ENCODE peak calls at places on chromosomes 4 and X, in eight cellular contexts. One of them, this sample, is unnamed.

GRCh38 chrX:102765217-102765616 is 44.7 kb downstream of the GPRASP3 start:
- DNase-seq in amygdala: no peak
- DNase-seq in AG09309: peak
- DNase-seq in H1: no peak
- DNase-seq in fibroblast of the aortic adventitia: peak
- DNase-seq in T-cell: no peak
- DNase-seq in PC-3: peak
- DNase-seq in progenitor cell of endocrine pancreas: no peak
- DNase-seq in this sample: no peak

GRCh38 chr4:26619784-26620183 is 35.9 kb downstream of the TBC1D19 start:
- DNase-seq in fibroblast of the aortic adventitia: peak
- DNase-seq in amygdala: no peak
- DNase-seq in PC-3: peak
- DNase-seq in H1: no peak
- DNase-seq in AG09309: peak
- DNase-seq in progenitor cell of endocrine pancreas: no peak
- DNase-seq in T-cell: no peak
- DNase-seq in this sample: no peak

GRCh38 chr4:11720292-11720691 is 291.6 kb upstream of the HS3ST1 start:
- DNase-seq in H1: no peak
- DNase-seq in AG09309: no peak
- DNase-seq in T-cell: no peak
- DNase-seq in fibroblast of the aortic adventitia: peak
- DNase-seq in progenitor cell of endocrine pancreas: no peak
- DNase-seq in PC-3: peak
- DNase-seq in amygdala: no peak
- DNase-seq in this sample: no peak

GRCh38 chr4:27010334-27010940 is 149.8 kb downstream of the STIM2 start:
- DNase-seq in amygdala: peak
- DNase-seq in fibroblast of the aortic adventitia: peak
- DNase-seq in T-cell: peak
- DNase-seq in progenitor cell of endocrine pancreas: no peak
- DNase-seq in AG09309: peak
- DNase-seq in H1: no peak
- DNase-seq in PC-3: peak
- DNase-seq in this sample: peak

GRCh38 chrX:25737540-25737939 is 400.6 kb upstream of the MAGEB18 start:
- DNase-seq in fibroblast of the aortic adventitia: peak
- DNase-seq in T-cell: no peak
- DNase-seq in PC-3: no peak
- DNase-seq in AG09309: no peak
- DNase-seq in amygdala: no peak
- DNase-seq in progenitor cell of endocrine pancreas: no peak
- DNase-seq in H1: no peak
- DNase-seq in this sample: no peak

GRCh38 chrX:35617836-35618235 is 180.3 kb upstream of the MAGEB16 start:
- DNase-seq in amygdala: no peak
- DNase-seq in fibroblast of the aortic adventitia: no peak
- DNase-seq in progenitor cell of endocrine pancreas: no peak
- DNase-seq in PC-3: no peak
- DNase-seq in AG09309: no peak
- DNase-seq in T-cell: no peak
- DNase-seq in H1: no peak
- DNase-seq in this sample: no peak

GRCh38 chr4:173508386-173509002 is 21.5 kb downstream of the HAND2 start:
- DNase-seq in AG09309: no peak
- DNase-seq in progenitor cell of endocrine pancreas: no peak
- DNase-seq in H1: no peak
- DNase-seq in amygdala: no peak
- DNase-seq in fibroblast of the aortic adventitia: no peak
- DNase-seq in PC-3: no peak
- DNase-seq in T-cell: no peak
- DNase-seq in this sample: no peak

GRCh38 chrX:48903290-48903689 is 5.6 kb downstream of the PQBP1 start:
- DNase-seq in fibroblast of the aortic adventitia: no peak
- DNase-seq in H1: no peak
- DNase-seq in T-cell: no peak
- DNase-seq in PC-3: no peak
- DNase-seq in progenitor cell of endocrine pancreas: no peak
- DNase-seq in AG09309: no peak
- DNase-seq in amygdala: no peak
- DNase-seq in this sample: no peak

GRCh38 chr4:16758816-16759215 is 139.6 kb downstream of the LDB2 start:
- DNase-seq in AG09309: no peak
- DNase-seq in PC-3: no peak
- DNase-seq in progenitor cell of endocrine pancreas: no peak
- DNase-seq in H1: no peak
- DNase-seq in T-cell: no peak
- DNase-seq in fibroblast of the aortic adventitia: no peak
- DNase-seq in amygdala: no peak
- DNase-seq in this sample: no peak

GRCh38 chr4:109801099-109801789 is 555 bp downstream of the CFI start:
- DNase-seq in H1: no peak
- DNase-seq in PC-3: no peak
- DNase-seq in progenitor cell of endocrine pancreas: no peak
- DNase-seq in T-cell: no peak
- DNase-seq in AG09309: no peak
- DNase-seq in fibroblast of the aortic adventitia: no peak
- DNase-seq in amygdala: no peak
- DNase-seq in this sample: no peak

GRCh38 chrX:30814978-30815377 is 74.1 kb downstream of the TAB3 start:
- DNase-seq in progenitor cell of endocrine pancreas: no peak
- DNase-seq in fibroblast of the aortic adventitia: no peak
- DNase-seq in PC-3: no peak
- DNase-seq in T-cell: no peak
- DNase-seq in amygdala: no peak
- DNase-seq in H1: no peak
- DNase-seq in AG09309: no peak
- DNase-seq in this sample: no peak

GRCh38 chr4:38279650-38280322 is 319.6 kb downstream of the PTTG2 start:
- DNase-seq in AG09309: no peak
- DNase-seq in T-cell: no peak
- DNase-seq in progenitor cell of endocrine pancreas: no peak
- DNase-seq in H1: no peak
- DNase-seq in fibroblast of the aortic adventitia: no peak
- DNase-seq in amygdala: no peak
- DNase-seq in PC-3: no peak
- DNase-seq in this sample: no peak

GRCh38 chr4:66694716-66695115 is 850.6 kb downstream of the CENPC start:
- DNase-seq in fibroblast of the aortic adventitia: no peak
- DNase-seq in H1: no peak
- DNase-seq in AG09309: no peak
- DNase-seq in progenitor cell of endocrine pancreas: no peak
- DNase-seq in T-cell: no peak
- DNase-seq in amygdala: no peak
- DNase-seq in PC-3: peak
- DNase-seq in this sample: no peak

GRCh38 chr4:53601251-53601764 is 10.0 kb upstream of the LNX1 start:
- DNase-seq in fibroblast of the aortic adventitia: no peak
- DNase-seq in PC-3: peak
- DNase-seq in T-cell: no peak
- DNase-seq in progenitor cell of endocrine pancreas: no peak
- DNase-seq in amygdala: no peak
- DNase-seq in H1: peak
- DNase-seq in AG09309: no peak
- DNase-seq in this sample: no peak

GRCh38 chr4:159206427-159206871 is 103.6 kb downstream of the RAPGEF2 start:
- DNase-seq in T-cell: no peak
- DNase-seq in fibroblast of the aortic adventitia: peak
- DNase-seq in H1: no peak
- DNase-seq in AG09309: no peak
- DNase-seq in progenitor cell of endocrine pancreas: no peak
- DNase-seq in PC-3: peak
- DNase-seq in amygdala: no peak
- DNase-seq in this sample: no peak

GRCh38 chr4:28313729-28314713 is 1453.4 kb downstream of the STIM2 start:
- DNase-seq in T-cell: no peak
- DNase-seq in AG09309: no peak
- DNase-seq in progenitor cell of endocrine pancreas: no peak
- DNase-seq in fibroblast of the aortic adventitia: no peak
- DNase-seq in PC-3: peak
- DNase-seq in H1: no peak
- DNase-seq in amygdala: no peak
- DNase-seq in this sample: no peak

GRCh38 chrX:79325263-79325958 is 41.7 kb downstream of the ITM2A start:
- DNase-seq in AG09309: no peak
- DNase-seq in H1: no peak
- DNase-seq in fibroblast of the aortic adventitia: no peak
- DNase-seq in T-cell: peak
- DNase-seq in amygdala: no peak
- DNase-seq in PC-3: peak
- DNase-seq in progenitor cell of endocrine pancreas: no peak
- DNase-seq in this sample: no peak

GRCh38 chr4:137253949-137254348 is 278.3 kb downstream of the PCDH18 start:
- DNase-seq in T-cell: no peak
- DNase-seq in H1: no peak
- DNase-seq in amygdala: no peak
- DNase-seq in AG09309: peak
- DNase-seq in progenitor cell of endocrine pancreas: no peak
- DNase-seq in PC-3: no peak
- DNase-seq in fibroblast of the aortic adventitia: peak
- DNase-seq in this sample: no peak

GRCh38 chr4:107853444-107854325 is 29.0 kb downstream of the SGMS2 start:
- DNase-seq in T-cell: no peak
- DNase-seq in fibroblast of the aortic adventitia: peak
- DNase-seq in amygdala: no peak
- DNase-seq in PC-3: peak
- DNase-seq in H1: no peak
- DNase-seq in progenitor cell of endocrine pancreas: no peak
- DNase-seq in AG09309: peak
- DNase-seq in this sample: no peak

GRCh38 chr4:176298664-176299063 is 21.1 kb upstream of the SPCS3 start:
- DNase-seq in progenitor cell of endocrine pancreas: no peak
- DNase-seq in amygdala: no peak
- DNase-seq in fibroblast of the aortic adventitia: no peak
- DNase-seq in T-cell: no peak
- DNase-seq in PC-3: no peak
- DNase-seq in AG09309: no peak
- DNase-seq in H1: no peak
- DNase-seq in this sample: no peak

GRCh38 chrX:30302957-30303356 is 6.2 kb downstream of the NR0B1 start:
- DNase-seq in T-cell: no peak
- DNase-seq in progenitor cell of endocrine pancreas: no peak
- DNase-seq in AG09309: no peak
- DNase-seq in fibroblast of the aortic adventitia: peak
- DNase-seq in PC-3: peak
- DNase-seq in amygdala: peak
- DNase-seq in H1: no peak
- DNase-seq in this sample: no peak

GRCh38 chr4:116515959-116516358 is 569.4 kb downstream of the TRAM1L1 start:
- DNase-seq in H1: no peak
- DNase-seq in progenitor cell of endocrine pancreas: no peak
- DNase-seq in AG09309: no peak
- DNase-seq in fibroblast of the aortic adventitia: no peak
- DNase-seq in amygdala: no peak
- DNase-seq in PC-3: no peak
- DNase-seq in T-cell: no peak
- DNase-seq in this sample: peak

GRCh38 chrX:134240209-134240608 is 3.2 kb downstream of the CCDC160 start:
- DNase-seq in progenitor cell of endocrine pancreas: no peak
- DNase-seq in AG09309: no peak
- DNase-seq in PC-3: no peak
- DNase-seq in H1: no peak
- DNase-seq in amygdala: no peak
- DNase-seq in fibroblast of the aortic adventitia: no peak
- DNase-seq in T-cell: no peak
- DNase-seq in this sample: no peak

GRCh38 chrX:134431894-134432293 is 28.1 kb upstream of the HPRT1 start:
- DNase-seq in fibroblast of the aortic adventitia: peak
- DNase-seq in progenitor cell of endocrine pancreas: no peak
- DNase-seq in PC-3: peak
- DNase-seq in amygdala: no peak
- DNase-seq in AG09309: peak
- DNase-seq in T-cell: no peak
- DNase-seq in H1: no peak
- DNase-seq in this sample: no peak

GRCh38 chr4:122668241-122668640 is 47.4 kb upstream of the IL21 start:
- DNase-seq in amygdala: no peak
- DNase-seq in AG09309: peak
- DNase-seq in progenitor cell of endocrine pancreas: no peak
- DNase-seq in H1: no peak
- DNase-seq in T-cell: no peak
- DNase-seq in PC-3: peak
- DNase-seq in fibroblast of the aortic adventitia: peak
- DNase-seq in this sample: no peak

GRCh38 chrX:10972731-10973130 is 138.4 kb upstream of the HCCS start:
- DNase-seq in progenitor cell of endocrine pancreas: no peak
- DNase-seq in PC-3: no peak
- DNase-seq in H1: no peak
- DNase-seq in T-cell: no peak
- DNase-seq in amygdala: no peak
- DNase-seq in fibroblast of the aortic adventitia: peak
- DNase-seq in AG09309: peak
- DNase-seq in this sample: no peak

GRCh38 chrX:68183612-68184214 is 249.6 kb downstream of the OPHN1 start:
- DNase-seq in fibroblast of the aortic adventitia: peak
- DNase-seq in PC-3: peak
- DNase-seq in amygdala: no peak
- DNase-seq in AG09309: no peak
- DNase-seq in H1: no peak
- DNase-seq in T-cell: no peak
- DNase-seq in progenitor cell of endocrine pancreas: no peak
- DNase-seq in this sample: no peak

This sample was measured in upper lobe of left lung.